ENCODE peak calls at places on chromosomes 5 and 9, in seven cellular contexts. H is IMR-90, M is trophoblast cell, E is mesendoderm, V is H1, A is neuronal stem cell, I is mesenchymal stem cell. K is an unnamed sample.

GRCh38 chr5:148956632-148957385 is 106.1 kb downstream of the SH3TC2 start:
- DNase-seq in V (no peak), I (no peak), A (no peak), H (peak), M (peak), E (peak), K (peak)

GRCh38 chr9:105072476-105072875 is 144.5 kb upstream of the ABCA1 start:
- DNase-seq in M (no peak), A (no peak), I (no peak), E (no peak), V (no peak), H (no peak), K (no peak)

GRCh38 chr5:147188200-147189108 is 46.4 kb upstream of the STK32A start:
- DNase-seq in E (peak), M (peak), I (peak), H (peak), A (peak), V (peak), K (peak)

GRCh38 chr9:125240649-125240999 is 519 bp downstream of the HSPA5 start:
- DNase-seq in H (no peak), V (peak), M (peak), I (no peak), A (peak), E (peak), K (no peak)

GRCh38 chr9:92120138-92120537 is 4.9 kb upstream of the SPTLC1 start:
- DNase-seq in I (no peak), E (no peak), V (no peak), A (no peak), M (no peak), H (no peak), K (no peak)

GRCh38 chr9:32552172-32552872 is at the start of the genes SMIM27 and TOPORS:
- DNase-seq in H (peak), I (peak), E (peak), M (peak), A (peak), V (peak), K (peak)

GRCh38 chr9:134314039-134314949 is 12.0 kb upstream of the RXRA start:
- DNase-seq in A (no peak), V (no peak), M (no peak), H (no peak), I (no peak), E (no peak), K (no peak)

GRCh38 chr9:115209601-115210306 is 91.8 kb upstream of the TNC start:
- DNase-seq in E (peak), H (peak), A (no peak), I (no peak), V (no peak), M (no peak), K (no peak)

GRCh38 chr9:84860423-84861115 is 191.0 kb downstream of the NTRK2 start:
- DNase-seq in H (no peak), E (peak), A (no peak), V (no peak), I (peak), M (no peak), K (no peak)

GRCh38 chr9:95508968-95509850 is 7.6 kb downstream of the PTCH1 start:
- DNase-seq in M (peak), V (peak), H (peak), A (peak), I (peak), E (peak), K (peak)

GRCh38 chr5:123089971-123090640 is 1.1 kb downstream of the PRDM6 start:
- DNase-seq in H (peak), A (no peak), I (peak), V (peak), M (peak), E (peak), K (peak)

GRCh38 chr9:128310461-128310860 is 11.8 kb downstream of the TRUB2 start:
- DNase-seq in E (no peak), I (no peak), V (no peak), H (no peak), A (no peak), M (no peak), K (no peak)

GRCh38 chr5:3994635-3995034 is 399.0 kb downstream of the IRX1 start:
- DNase-seq in A (no peak), V (no peak), E (no peak), M (no peak), I (no peak), H (no peak), K (no peak)

GRCh38 chr5:154397652-154398406 is 48.0 kb upstream of the SAP30L start:
- DNase-seq in E (no peak), H (no peak), A (no peak), V (no peak), M (no peak), I (no peak), K (no peak)

GRCh38 chr9:37924538-37924937 is 20.6 kb upstream of the SLC25A51 start:
- DNase-seq in E (no peak), M (no peak), V (no peak), A (no peak), I (no peak), H (no peak), K (no peak)

GRCh38 chr9:76583256-76583655 is 124.3 kb downstream of the GCNT1 start:
- DNase-seq in H (no peak), M (peak), E (no peak), A (no peak), V (no peak), I (no peak), K (no peak)

GRCh38 chr5:159797566-159797965 is 118.7 kb upstream of the ADRA1B start:
- DNase-seq in M (no peak), V (no peak), H (no peak), I (no peak), E (no peak), A (no peak), K (no peak)

GRCh38 chr9:123164285-123164684 is 104.1 kb downstream of the STRBP start:
- DNase-seq in H (peak), A (no peak), V (no peak), E (no peak), M (no peak), I (no peak), K (no peak)

GRCh38 chr5:81545911-81546310 is 152.0 kb upstream of the ACOT12 start:
- DNase-seq in I (no peak), M (no peak), A (no peak), H (no peak), V (no peak), E (no peak), K (no peak)

GRCh38 chr9:23464275-23464674 is 361.8 kb downstream of the ELAVL2 start:
- DNase-seq in E (no peak), V (no peak), M (no peak), I (no peak), A (no peak), H (no peak), K (no peak)

GRCh38 chr5:66410056-66410455 is 186.1 kb upstream of the MAST4 start:
- DNase-seq in I (no peak), A (no peak), E (no peak), H (no peak), V (no peak), M (no peak), K (no peak)

GRCh38 chr9:106619211-106619610 is 243.8 kb upstream of the ZNF462 start:
- DNase-seq in A (no peak), M (no peak), V (no peak), H (peak), I (peak), E (no peak), K (no peak)

GRCh38 chr5:55418994-55419991 is 111.5 kb downstream of the MTREX start:
- DNase-seq in E (peak), V (no peak), I (peak), H (peak), M (no peak), A (no peak), K (no peak)

GRCh38 chr9:6896562-6896961 is 138.8 kb downstream of the KDM4C start:
- DNase-seq in E (no peak), M (no peak), I (no peak), A (no peak), H (peak), V (no peak), K (no peak)

GRCh38 chr5:106853266-106853665 is 817.5 kb downstream of the EFNA5 start:
- DNase-seq in A (no peak), I (peak), M (no peak), E (no peak), H (peak), V (no peak), K (no peak)

GRCh38 chr9:138045541-138046490 is 168.2 kb downstream of the CACNA1B start:
- DNase-seq in V (peak), E (no peak), A (no peak), M (no peak), H (no peak), I (no peak), K (no peak)

GRCh38 chr9:138047469-138048040 is 170.0 kb downstream of the CACNA1B start:
- DNase-seq in A (no peak), H (no peak), V (peak), I (no peak), E (no peak), M (no peak), K (no peak)

GRCh38 chr9:138044485-138045383 is 167.2 kb downstream of the CACNA1B start:
- DNase-seq in A (no peak), V (peak), H (no peak), E (no peak), M (no peak), I (no peak), K (no peak)

GRCh38 chr9:138048184-138048583 is 170.6 kb downstream of the CACNA1B start:
- DNase-seq in A (no peak), V (no peak), M (no peak), E (no peak), H (no peak), I (no peak), K (no peak)

GRCh38 chr9:138046641-138047301 is 169.2 kb downstream of the CACNA1B start:
- DNase-seq in E (no peak), V (peak), H (no peak), I (no peak), A (no peak), M (no peak), K (no peak)
- H2BK120ac ChIP-seq in E (no peak), V (no peak), H (no peak), I (no peak), A (no peak), M (no peak), K (no peak)

DNA sequence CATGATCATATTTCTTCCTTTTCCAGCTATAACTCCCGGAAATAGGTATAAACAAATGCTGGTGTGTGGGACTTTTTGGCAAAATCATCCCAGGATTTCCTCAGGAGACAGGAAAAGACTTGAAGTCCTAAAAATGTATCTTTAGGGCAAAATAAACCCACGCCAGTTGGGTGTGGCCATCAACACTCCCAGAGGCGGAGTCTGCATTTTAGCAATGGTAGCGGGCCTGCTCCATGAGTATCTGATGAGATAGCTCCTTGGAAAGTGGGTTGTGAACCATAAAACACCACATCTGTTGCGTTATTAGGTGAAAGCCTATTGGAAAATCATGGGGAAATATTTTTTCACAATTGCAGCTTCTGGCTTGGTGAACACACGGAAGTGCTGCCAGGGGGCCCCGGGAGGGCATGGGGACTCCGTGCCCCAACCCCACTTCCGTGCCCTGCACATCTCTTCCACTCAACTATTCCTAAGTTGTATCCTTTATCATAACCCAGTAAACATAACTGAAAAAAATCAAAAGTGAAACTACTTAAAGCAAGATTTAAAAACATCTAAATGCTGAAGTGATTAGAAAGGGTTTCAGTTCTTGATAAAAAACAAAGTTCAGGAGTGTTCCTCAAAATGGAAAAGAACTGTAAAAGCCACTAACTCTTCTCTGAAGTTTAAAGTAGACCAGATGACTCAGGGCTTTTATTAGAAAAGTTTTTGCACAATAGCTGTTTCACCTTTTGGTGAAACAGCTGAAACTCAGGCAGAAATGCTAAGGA is 111.2 kb downstream of the LRRC70 start:
- DNase-seq in A (no peak), E (no peak), H (no peak), M (no peak), I (peak), V (no peak), K (no peak)
- H2BK120ac ChIP-seq in A (no peak), E (no peak), H (no peak), M (no peak), I (no peak), V (no peak), K (no peak)

GRCh38 chr5:108321341-108321740 is 60.6 kb downstream of the FBXL17 start:
- DNase-seq in V (no peak), E (no peak), I (no peak), A (no peak), H (no peak), M (no peak), K (no peak)

GRCh38 chr5:108324886-108325285 is 57.0 kb downstream of the FBXL17 start:
- DNase-seq in I (no peak), H (no peak), A (no peak), E (no peak), M (no peak), V (no peak), K (no peak)

GRCh38 chr5:108326982-108327381 is 54.9 kb downstream of the FBXL17 start:
- DNase-seq in I (no peak), V (no peak), A (no peak), M (no peak), H (no peak), E (no peak), K (no peak)
- H2BK120ac ChIP-seq in I (no peak), V (no peak), A (no peak), M (no peak), H (no peak), E (no peak), K (no peak)

DNA sequence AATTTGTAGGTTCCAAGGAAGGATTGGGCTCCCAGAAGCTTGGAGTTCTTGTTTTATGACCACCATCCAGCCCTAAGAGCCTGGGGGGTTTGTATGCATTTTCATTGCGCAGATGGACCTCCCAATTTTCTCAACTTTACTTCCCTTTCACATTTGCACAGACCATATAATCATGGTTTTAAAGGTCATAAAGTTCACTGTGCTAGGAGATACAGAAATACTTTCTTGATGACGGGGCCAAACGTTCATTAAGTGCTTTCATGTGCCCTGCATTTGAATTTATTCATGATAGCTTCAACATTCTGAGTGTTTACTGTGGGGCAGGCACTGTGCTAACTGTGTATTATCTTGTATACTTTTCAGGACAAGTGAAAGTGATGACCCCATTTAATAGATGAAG is 51.5 kb downstream of the WWC1 start:
- DNase-seq in I (no peak), H (no peak), A (no peak), V (no peak), M (no peak), E (no peak), K (no peak)
- H2BK120ac ChIP-seq in I (no peak), H (no peak), A (no peak), V (no peak), M (no peak), E (no peak), K (no peak)

GRCh38 chr5:169548315-169548714 is 35.3 kb upstream of the SPDL1 start:
- DNase-seq in H (peak), M (peak), I (peak), A (no peak), V (no peak), E (peak), K (no peak)
- H2BK120ac ChIP-seq in H (no peak), M (no peak), I (no peak), A (no peak), V (no peak), E (no peak), K (no peak)

DNA sequence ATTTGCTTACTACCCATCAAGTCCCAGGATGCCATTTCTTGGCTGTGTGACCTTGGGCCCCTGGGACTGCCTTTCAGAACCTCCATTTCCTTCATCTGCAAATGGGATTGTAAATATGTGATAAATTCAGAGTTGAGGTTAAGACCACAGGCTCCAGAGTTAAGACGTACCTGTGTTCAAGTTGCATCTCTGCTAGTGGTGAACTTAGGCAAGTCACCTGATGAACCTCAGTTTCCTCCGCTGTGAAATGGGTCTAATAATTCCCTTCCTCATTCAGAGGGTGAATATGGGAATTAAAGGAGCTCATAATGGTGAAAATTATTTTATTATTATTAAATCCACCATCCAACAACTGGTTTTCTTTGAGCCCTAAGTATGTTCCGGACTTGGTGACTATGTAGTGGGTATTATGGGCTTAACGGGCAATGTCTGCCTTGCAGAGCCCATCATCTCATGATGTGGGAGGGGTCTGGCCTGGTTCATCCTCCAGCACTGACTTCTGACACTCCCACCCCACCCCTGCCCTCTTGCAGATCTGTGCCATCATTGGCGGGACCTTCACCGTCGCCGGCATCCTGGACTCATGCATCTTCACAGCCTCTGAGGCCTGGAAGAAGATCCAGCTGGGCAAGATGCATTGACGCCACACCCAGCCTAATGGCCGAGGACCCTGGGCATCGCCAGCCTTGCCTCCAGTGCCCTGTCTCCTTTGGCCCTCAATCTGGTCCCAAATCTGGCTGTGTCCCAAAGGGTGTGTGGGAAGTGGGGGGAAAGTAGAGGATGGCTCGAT is 8.9 kb upstream of the RPL26L1 start:
- DNase-seq in H (no peak), V (no peak), M (no peak), A (no peak), I (no peak), E (no peak), K (no peak)
- H2BK120ac ChIP-seq in H (peak), V (no peak), M (no peak), A (no peak), I (no peak), E (no peak), K (no peak)

GRCh38 chr5:54383225-54383624 is 72.3 kb upstream of the HSPB3 start:
- DNase-seq in I (no peak), V (no peak), M (peak), E (no peak), A (no peak), H (peak), K (no peak)

GRCh38 chr5:54385994-54386393 is 69.5 kb upstream of the HSPB3 start:
- DNase-seq in M (peak), A (no peak), E (no peak), I (no peak), H (no peak), V (no peak), K (no peak)

GRCh38 chr5:54384356-54384933 is 71.1 kb upstream of the HSPB3 start:
- DNase-seq in E (no peak), V (no peak), M (no peak), H (no peak), A (no peak), I (no peak), K (no peak)

GRCh38 chr5:54387031-54387430 is 68.5 kb upstream of the HSPB3 start:
- DNase-seq in M (no peak), A (no peak), I (no peak), V (no peak), E (no peak), H (no peak), K (no peak)

GRCh38 chr5:54383941-54384340 is 71.6 kb upstream of the HSPB3 start:
- DNase-seq in A (no peak), M (peak), E (no peak), I (no peak), V (no peak), H (no peak), K (no peak)
- H2BK120ac ChIP-seq in A (no peak), M (no peak), E (no peak), I (no peak), V (no peak), H (no peak), K (no peak)

GRCh38 chr5:36481721-36482120 is 124.7 kb upstream of the SLC1A3 start:
- DNase-seq in V (no peak), H (no peak), M (no peak), I (no peak), E (no peak), A (no peak), K (no peak)
- H2BK120ac ChIP-seq in V (no peak), H (no peak), M (no peak), I (no peak), E (no peak), A (no peak), K (no peak)

GRCh38 chr5:34736445-34737119 is 80.5 kb downstream of the RAI14 start:
- DNase-seq in V (no peak), M (peak), I (peak), H (peak), E (peak), A (no peak), K (peak)

GRCh38 chr5:34735436-34736426 is 79.6 kb downstream of the RAI14 start:
- DNase-seq in M (peak), I (peak), V (no peak), A (no peak), E (peak), H (peak), K (peak)

GRCh38 chr5:34742112-34742511 is 86.0 kb downstream of the RAI14 start:
- DNase-seq in A (no peak), V (no peak), H (no peak), I (no peak), M (no peak), E (no peak), K (no peak)

GRCh38 chr5:34740306-34740891 is 84.3 kb downstream of the RAI14 start:
- DNase-seq in V (no peak), I (no peak), M (no peak), E (no peak), A (no peak), H (no peak), K (no peak)

GRCh38 chr5:34738381-34738780 is 82.3 kb downstream of the RAI14 start:
- DNase-seq in E (no peak), A (no peak), V (no peak), H (no peak), M (no peak), I (no peak), K (no peak)
- H2BK120ac ChIP-seq in E (no peak), A (no peak), V (no peak), H (no peak), M (no peak), I (no peak), K (no peak)

GRCh38 chr9:113738898-113739604 is 137.1 kb upstream of the ZNF618 start:
- DNase-seq in H (no peak), E (peak), V (no peak), I (peak), M (no peak), A (no peak), K (peak)
- H2BK120ac ChIP-seq in H (no peak), E (no peak), V (no peak), I (no peak), M (no peak), A (no peak), K (no peak)